ENCODE peak calls at places on chromosome 16, in ten cellular contexts. I is upper lobe of right lung; E is tibial artery; B is testis; G is K562; R is dorsolateral prefrontal cortex; H is CD8-positive, alpha-beta T cell; A is aorta; C is body of pancreas; F is effector memory CD4-positive, alpha-beta T cell. T is an unnamed sample.
A peak's percentile ranks its signal among the peaks of the same experiment; 100 is the strongest.

GRCh38 chr16:3578121-3578520 is 918 bp upstream of the NLRC3 start:
- DNase-seq in G (no peak), B (no peak), A (no peak), C (no peak), H (peak; percentile 40), E (no peak), F (peak; percentile 26), R (no peak), I (no peak), T (no peak)

GRCh38 chr16:16127469-16128116 is 95.7 kb downstream of the ABCC6 start:
- DNase-seq in E (peak; percentile 69), F (peak; percentile 49), G (peak; percentile 85), I (peak; percentile 72), C (peak; percentile 73), R (peak; percentile 58), B (peak; percentile 83), H (peak; percentile 69), A (peak; percentile 65), T (peak; percentile 77)

GRCh38 chr16:66735891-66736290 is 15.5 kb downstream of the DYNC1LI2 start:
- DNase-seq in G (no peak), E (no peak), B (no peak), F (no peak), H (no peak), I (no peak), R (no peak), C (no peak), A (no peak), T (peak; percentile 55)

GRCh38 chr16:88379694-88380040 is 3.1 kb upstream of the ZNF469 start:
- DNase-seq in F (no peak), G (no peak), A (no peak), B (no peak), H (no peak), E (no peak), C (no peak), R (peak; percentile 21), I (peak; percentile 42), T (no peak)

GRCh38 chr16:27237229-27238015 is 31.1 kb downstream of the NSMCE1 start:
- DNase-seq in F (peak; percentile 50), C (no peak), G (no peak), H (peak; percentile 70), I (peak; percentile 68), A (peak; percentile 70), B (no peak), R (peak; percentile 26), E (no peak), T (no peak)

GRCh38 chr16:8831450-8832382 is 34.1 kb downstream of the PMM2 start:
- DNase-seq in B (no peak), I (no peak), A (no peak), F (no peak), R (no peak), E (no peak), H (no peak), C (no peak), G (no peak), T (no peak)

GRCh38 chr16:4511441-4512082 is 27.0 kb downstream of the CDIP1 start:
- DNase-seq in G (peak; percentile 57), C (peak; percentile 81), E (no peak), F (no peak), A (peak; percentile 51), R (peak; percentile 85), H (peak; percentile 23), I (no peak), B (peak; percentile 76), T (peak; percentile 41)

GRCh38 chr16:11674818-11675560 is 6.7 kb downstream of the SNN start:
- DNase-seq in B (no peak), R (no peak), C (peak; percentile 60), H (no peak), A (no peak), E (no peak), G (no peak), F (no peak), I (no peak), T (peak; percentile 25)

GRCh38 chr16:3938843-3939624 is 58.5 kb upstream of the CREBBP start:
- DNase-seq in B (peak; percentile 70), C (peak; percentile 47), A (peak; percentile 74), F (peak; percentile 40), H (peak; percentile 78), I (peak; percentile 83), G (peak; percentile 86), R (no peak), E (no peak), T (peak; percentile 69)

GRCh38 chr16:88596477-88596876 is 26.3 kb downstream of the ZC3H18 start:
- DNase-seq in H (no peak), R (no peak), A (no peak), I (no peak), B (no peak), C (no peak), F (no peak), E (no peak), G (no peak), T (no peak)

GRCh38 chr16:67296422-67296821 is 17.1 kb downstream of the PLEKHG4 start:
- DNase-seq in C (no peak), E (no peak), A (peak; percentile 6), H (no peak), R (no peak), I (no peak), F (no peak), B (no peak), G (no peak), T (no peak)

GRCh38 chr16:29909398-29909797 is 9.1 kb downstream of the ASPHD1 start:
- DNase-seq in R (no peak), A (no peak), H (no peak), I (no peak), B (no peak), C (no peak), E (no peak), F (no peak), G (no peak), T (no peak)

GRCh38 chr16:29126057-29126494 is 141.2 kb downstream of the LAT start:
- DNase-seq in I (peak; percentile 67), H (peak; percentile 40), E (no peak), F (no peak), C (no peak), G (no peak), A (no peak), R (no peak), B (no peak), T (no peak)

GRCh38 chr16:27818231-27818630 is 245.3 kb downstream of the GSG1L start:
- DNase-seq in G (no peak), B (no peak), F (no peak), A (no peak), H (no peak), R (no peak), E (no peak), C (no peak), I (peak; percentile 31), T (no peak)

GRCh38 chr16:72508196-72508595 is 336.2 kb upstream of the PMFBP1 start:
- DNase-seq in F (no peak), E (no peak), I (no peak), C (no peak), B (no peak), G (no peak), R (no peak), A (no peak), H (no peak), T (no peak)

GRCh38 chr16:78275420-78275819 is 176.0 kb downstream of the WWOX start:
- DNase-seq in E (no peak), F (no peak), I (no peak), R (no peak), G (no peak), B (no peak), C (no peak), A (no peak), H (no peak), T (no peak)

GRCh38 chr16:51095890-51096626 is 55.0 kb downstream of the SALL1 start:
- DNase-seq in E (no peak), H (no peak), C (no peak), F (no peak), B (no peak), G (no peak), I (no peak), A (no peak), R (no peak), T (no peak)

GRCh38 chr16:51391798-51392511 is 240.9 kb upstream of the SALL1 start:
- DNase-seq in B (peak; percentile 15), E (no peak), R (no peak), C (no peak), I (no peak), F (no peak), A (no peak), G (no peak), H (no peak), T (no peak)

GRCh38 chr16:77558786-77559185 is 124.0 kb upstream of the ADAMTS18 start:
- DNase-seq in A (no peak), R (no peak), H (no peak), B (no peak), C (no peak), F (no peak), I (no peak), E (no peak), G (no peak), T (no peak)

DNA sequence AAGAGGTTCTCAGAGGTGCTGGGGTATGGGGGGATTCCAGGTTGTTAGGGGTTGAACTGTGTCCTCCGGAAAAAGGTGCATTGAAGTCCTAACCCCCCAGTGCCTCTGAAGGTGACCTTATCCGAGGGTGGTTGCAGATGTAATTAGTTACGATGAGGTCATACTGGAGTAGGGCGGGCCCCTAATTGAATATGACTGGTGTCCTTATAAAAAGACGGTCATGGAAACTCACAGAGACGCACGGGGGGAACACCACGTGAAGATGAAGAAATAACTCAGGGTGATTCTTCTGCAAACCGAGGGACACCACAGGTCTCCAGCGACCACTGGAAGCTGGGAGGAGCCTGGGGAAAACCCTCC is 205.9 kb downstream of the FOXL1 start:
- DNase-seq in C (no peak), E (no peak), B (no peak), H (no peak), A (no peak), G (no peak), R (no peak), I (no peak), F (no peak), T (no peak)
- H3K27ac ChIP-seq in C (no peak overlapping the region), E (no peak overlapping the region), B (no peak overlapping the region), H (no peak overlapping the region), A (no peak overlapping the region), G (no peak overlapping the region), R (no peak overlapping the region), I (no peak overlapping the region), F (no peak overlapping the region), T (peak overlapping the region; percentile 82)

GRCh38 chr16:81498351-81498750 is 53.7 kb downstream of the CMIP start:
- DNase-seq in G (no peak), H (no peak), A (no peak), C (no peak), I (no peak), E (no peak), R (no peak), F (no peak), B (no peak), T (no peak)
- H3K27ac ChIP-seq in G (no peak overlapping the region), H (no peak overlapping the region), A (no peak overlapping the region), C (no peak overlapping the region), I (no peak overlapping the region), E (no peak overlapping the region), R (no peak overlapping the region), F (no peak overlapping the region), B (no peak overlapping the region), T (peak overlapping the region; percentile 93)

GRCh38 chr16:83917152-83918120 is 18.5 kb downstream of the MLYCD start:
- DNase-seq in E (no peak), I (peak; percentile 40), G (no peak), F (no peak), C (no peak), H (no peak), R (no peak), A (no peak), B (no peak), T (no peak)
- H3K27ac ChIP-seq in E (no peak overlapping the region), I (no peak overlapping the region), G (no peak overlapping the region), F (no peak overlapping the region), C (no peak overlapping the region), H (no peak overlapping the region), R (no peak overlapping the region), A (no peak overlapping the region), B (no peak overlapping the region), T (no peak overlapping the region)

GRCh38 chr16:84726079-84726669 is 26.4 kb downstream of the USP10 start:
- DNase-seq in C (peak; percentile 86), G (peak; percentile 69), A (peak; percentile 93), E (peak; percentile 93), H (peak; percentile 92), I (peak; percentile 94), R (peak; percentile 91), B (peak; percentile 95), F (peak; percentile 77), T (peak; percentile 67)
- H3K27ac ChIP-seq in C (no peak overlapping the region), G (no peak overlapping the region), A (no peak overlapping the region), E (peak overlapping the region; percentile 26), H (no peak overlapping the region), I (peak overlapping the region; percentile 31), R (peak overlapping the region; percentile 63), B (no peak overlapping the region), F (no peak overlapping the region), T (peak overlapping the region; percentile 60)